ENCODE peak calls at places on chromosomes 16 and 17, in eight cellular contexts. H is adrenal gland, Q is DND-41, B is small intestine, L is bronchial epithelial cell, V is cardiac muscle cell, Z is thoracic aorta, N is GM23248. R is an unnamed sample.
A peak's percentile ranks its signal among the peaks of the same experiment; 100 is the strongest.

GRCh38 chr17:9356488-9356911 is 219.1 kb downstream of the STX8 start:
- DNase-seq in H (no peak), Q (peak; percentile 10), N (no peak), V (no peak), Z (no peak), L (peak; percentile 9), B (no peak), R (no peak)

GRCh38 chr16:57042157-57043111 is 49.9 kb upstream of the CPNE2 start:
- DNase-seq in Q (no peak), H (peak; percentile 57), Z (no peak), V (no peak), B (no peak), L (peak; percentile 90), N (no peak), R (peak; percentile 54)

GRCh38 chr16:72963921-72964320 is 84.0 kb downstream of the ZFHX3 start:
- DNase-seq in H (no peak), N (no peak), V (peak; percentile 44), Z (no peak), L (no peak), Q (no peak), B (no peak), R (no peak)

GRCh38 chr17:47738178-47738577 is 5.1 kb downstream of the TBX21 start:
- DNase-seq in H (no peak), V (no peak), Z (no peak), N (no peak), B (no peak), Q (peak; percentile 1), L (no peak), R (no peak)

GRCh38 chr16:57265850-57266530 is 18.5 kb downstream of the PLLP start:
- DNase-seq in Q (no peak), L (peak; percentile 44), V (peak; percentile 64), H (no peak), N (peak; percentile 58), Z (no peak), B (peak; percentile 97), R (no peak)

GRCh38 chr16:3718628-3719027 is 1.3 kb upstream of the TRAP1 start:
- DNase-seq in V (no peak), N (no peak), L (no peak), Z (no peak), B (no peak), Q (no peak), H (no peak), R (no peak)

GRCh38 chr17:31248986-31249385 is 48.1 kb downstream of the OMG start:
- DNase-seq in N (peak; percentile 83), B (no peak), Q (no peak), H (no peak), V (peak; percentile 55), Z (no peak), L (peak; percentile 63), R (no peak)

GRCh38 chr16:35560637-35560984 is 2101.2 kb downstream of the TP53TG3F start:
- DNase-seq in Z (no peak), H (no peak), V (no peak), B (no peak), L (no peak), N (no peak), Q (peak; percentile 92), R (no peak)

GRCh38 chr16:79390481-79391051 is 210.0 kb downstream of the MAF start:
- DNase-seq in H (no peak), L (no peak), B (no peak), V (no peak), N (no peak), Q (no peak), Z (no peak), R (no peak)

GRCh38 chr16:21150375-21151001 is at the start of gene DNAH3:
- DNase-seq in Q (no peak), Z (no peak), H (no peak), B (peak; percentile 10), L (peak; percentile 93), N (no peak), V (peak; percentile 45), R (no peak)

GRCh38 chr16:84827131-84827574 is 7.4 kb downstream of the CRISPLD2 start:
- DNase-seq in Q (no peak), Z (no peak), V (peak; percentile 57), B (no peak), L (no peak), N (peak; percentile 69), H (no peak), R (no peak)

GRCh38 chr16:56777533-56777932 is 47.6 kb downstream of the NUP93 start:
- DNase-seq in Z (no peak), H (no peak), N (peak; percentile 85), B (no peak), L (peak; percentile 59), V (no peak), Q (no peak), R (no peak)

GRCh38 chr16:70805787-70806186 is 4.8 kb upstream of the VAC14 start:
- DNase-seq in H (no peak), Q (no peak), L (peak; percentile 95), N (peak; percentile 85), B (no peak), Z (no peak), V (peak; percentile 49), R (no peak)

GRCh38 chr16:71461686-71462648 is at the start of gene ZNF23:
- DNase-seq in Q (peak; percentile 75), L (peak; percentile 39), B (peak; percentile 81), Z (peak; percentile 49), H (peak; percentile 82), V (peak; percentile 82), N (peak; percentile 86), R (peak; percentile 74)

GRCh38 chr16:23901178-23902131 is 65.7 kb downstream of the PRKCB start:
- DNase-seq in V (peak; percentile 29), L (no peak), N (no peak), Q (peak; percentile 29), B (no peak), H (no peak), Z (no peak), R (no peak)

GRCh38 chr16:56357291-56357764 is 68.0 kb downstream of the AMFR start:
- DNase-seq in B (peak; percentile 38), H (peak; percentile 18), V (peak; percentile 68), L (peak; percentile 46), Z (no peak), N (peak; percentile 83), Q (no peak), R (no peak)

GRCh38 chr17:4663711-4664110 is 22.2 kb upstream of the ALOX15 start:
- DNase-seq in L (no peak), V (no peak), N (no peak), Z (no peak), Q (no peak), H (no peak), B (no peak), R (no peak)

GRCh38 chr17:72661093-72661944 is 431.2 kb downstream of the SLC39A11 start:
- DNase-seq in Z (no peak), Q (no peak), H (no peak), V (no peak), L (peak; percentile 97), N (no peak), B (peak; percentile 45), R (no peak)

GRCh38 chr16:86653289-86654006 is 75.1 kb downstream of the FOXL1 start:
- DNase-seq in V (peak; percentile 55), L (no peak), Q (no peak), Z (no peak), H (no peak), N (peak; percentile 91), B (no peak), R (no peak)

GRCh38 chr17:65123757-65124675 is 13.2 kb upstream of the RGS9 start:
- DNase-seq in N (peak; percentile 42), H (no peak), V (peak; percentile 48), B (peak; percentile 39), Q (no peak), Z (no peak), L (peak; percentile 66), R (no peak)

GRCh38 chr17:48592592-48592991 is 987 bp downstream of the HOXB5 start:
- DNase-seq in Z (no peak), V (no peak), H (no peak), N (peak; percentile 60), Q (no peak), L (no peak), B (no peak), R (no peak)

GRCh38 chr17:773467-774319 is 8.4 kb downstream of the GLOD4 start:
- DNase-seq in Z (no peak), B (no peak), V (no peak), Q (no peak), H (no peak), L (no peak), N (no peak), R (no peak)
- H3K36me3 ChIP-seq in Z (peaks cover 72% of the 10 kb centered on the region), B (peaks cover 22% of the 10 kb centered on the region), V (peaks cover 68% of the 10 kb centered on the region), Q (peaks cover 95% of the 10 kb centered on the region), H (peaks cover 82% of the 10 kb centered on the region), L (peaks cover 34% of the 10 kb centered on the region), N (peaks cover 44% of the 10 kb centered on the region), R (peaks cover 74% of the 10 kb centered on the region)

DNA sequence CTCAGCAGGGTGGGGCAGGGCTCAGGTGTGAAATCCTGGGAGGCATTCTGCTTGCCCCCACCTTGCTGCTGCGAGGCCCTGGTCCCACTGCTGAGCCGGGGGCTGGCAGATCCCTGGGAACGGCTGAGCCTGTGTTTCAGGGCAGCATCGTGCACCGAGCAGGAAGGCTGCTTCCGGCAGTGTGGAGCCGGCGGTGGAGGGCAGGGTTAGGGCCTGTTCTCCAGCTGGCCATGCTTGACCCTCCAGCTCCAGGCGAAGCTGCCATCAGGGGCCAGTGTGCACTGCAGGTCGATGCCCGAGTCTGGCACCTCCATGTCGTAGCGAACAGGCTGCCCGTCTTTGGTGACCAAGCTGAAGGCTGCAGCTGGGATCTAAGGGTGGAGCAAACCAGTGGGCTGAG is 2.5 kb upstream of the SPATA32 start:
- DNase-seq in V (no peak), N (no peak), B (no peak), H (no peak), L (no peak), Q (no peak), Z (no peak), R (no peak)
- H3K36me3 ChIP-seq in V (peaks cover 13% of the 10 kb centered on the region), N (peaks cover 32% of the 10 kb centered on the region), B (peaks cover 5% of the 10 kb centered on the region), H (peaks cover 53% of the 10 kb centered on the region), L (peaks cover 16% of the 10 kb centered on the region), Q (peaks cover 65% of the 10 kb centered on the region), Z (peaks cover 37% of the 10 kb centered on the region), R (peaks cover 51% of the 10 kb centered on the region)

DNA sequence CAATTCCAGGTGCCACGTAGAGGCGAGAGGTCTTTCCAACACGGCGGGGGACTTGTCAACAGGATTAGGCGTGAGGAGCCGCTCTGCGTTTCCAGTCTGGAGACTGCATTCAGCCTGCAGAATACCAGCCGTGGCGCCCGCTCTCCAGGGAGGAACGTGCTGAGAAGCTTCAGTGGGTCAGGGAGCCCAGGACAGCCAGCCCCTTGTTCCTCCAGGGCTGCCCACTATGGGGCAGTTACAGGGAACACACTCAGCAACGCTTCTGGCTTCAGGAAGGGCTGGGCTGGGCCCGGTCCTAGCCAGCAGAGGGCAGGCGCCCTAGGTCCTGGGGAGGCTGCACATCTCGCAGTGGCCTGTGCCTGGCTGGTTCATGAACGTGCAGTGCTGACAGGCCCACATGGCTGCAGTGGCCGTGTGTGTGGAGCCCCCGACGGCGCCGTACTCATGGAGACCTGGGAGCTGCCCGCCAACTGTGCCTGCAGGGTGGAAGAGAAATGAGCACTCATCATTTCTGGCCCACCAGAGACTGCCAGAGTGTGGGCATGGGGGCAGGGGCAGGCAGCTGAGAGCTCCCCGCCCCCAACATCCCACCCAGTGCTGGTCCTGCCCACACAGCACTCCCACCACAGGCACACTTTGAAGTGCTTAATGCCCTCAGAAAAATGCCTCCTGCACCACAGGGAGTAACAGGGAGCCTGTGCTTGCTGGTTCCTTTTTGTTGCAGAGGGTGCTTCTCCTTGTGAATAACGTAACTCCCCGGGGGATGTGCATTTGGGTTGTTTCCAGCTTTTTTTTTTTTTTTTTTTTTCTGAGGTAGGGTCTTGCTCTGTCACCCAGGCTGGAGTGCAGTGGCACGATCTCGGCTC is 7.0 kb upstream of the FAAP100 start:
- DNase-seq in Z (no peak), L (no peak), N (no peak), V (no peak), B (no peak), Q (no peak), H (no peak), R (no peak)
- H3K36me3 ChIP-seq in Z (peaks cover 49% of the 10 kb centered on the region), L (peaks cover 21% of the 10 kb centered on the region), N (peaks cover 26% of the 10 kb centered on the region), V (peaks cover 45% of the 10 kb centered on the region), B (peaks cover 3% of the 10 kb centered on the region), Q (peaks cover 77% of the 10 kb centered on the region), H (peaks cover 71% of the 10 kb centered on the region), R (peaks cover 20% of the 10 kb centered on the region)

GRCh38 chr16:19696312-19696711 is 21.7 kb downstream of the KNOP1 start:
- DNase-seq in Z (peak; percentile 29), V (peak; percentile 91), L (peak; percentile 75), N (peak; percentile 88), H (peak; percentile 76), Q (peak; percentile 86), B (peak; percentile 86), R (peak; percentile 67)
- H3K36me3 ChIP-seq in Z (peaks cover 9% of the 10 kb centered on the region), V (peaks cover 3% of the 10 kb centered on the region), L (peaks cover 5% of the 10 kb centered on the region), N (peaks cover 2% of the 10 kb centered on the region), H (peaks cover 17% of the 10 kb centered on the region), Q (peaks cover 62% of the 10 kb centered on the region), B (peaks cover 9% of the 10 kb centered on the region), R (peaks cover 7% of the 10 kb centered on the region)